ENCODE peak calls at places on chromosomes 7 and 10, in four cellular contexts. Q is pancreas, A is GM23248, J is kidney epithelial cell. E is an unnamed sample. For H3K27me3, the result is how much of the 10 kb centered on the place peaks cover.

GRCh38 chr7:28409716-28410627 is 2.3 kb upstream of the CREB5 start:
- DNase-seq in A (peak), J (no peak), Q (no peak), E (peak)

GRCh38 chr7:24336461-24336860 is 52.5 kb downstream of the NPY start:
- DNase-seq in J (no peak), Q (no peak), A (no peak), E (no peak)

GRCh38 chr10:24054421-24054820 is 154.5 kb upstream of the KIAA1217 start:
- DNase-seq in J (no peak), A (no peak), Q (no peak), E (no peak)

GRCh38 chr7:29826904-29827303 is 20.6 kb downstream of the WIPF3 start:
- DNase-seq in J (no peak), A (no peak), Q (no peak), E (no peak)

GRCh38 chr7:116970148-116970910 is 17.0 kb downstream of the ST7 start:
- DNase-seq in Q (no peak), A (peak), J (no peak), E (no peak)

GRCh38 chr10:13056461-13057077 is 43.4 kb upstream of the OPTN start:
- DNase-seq in J (no peak), A (peak), Q (no peak), E (peak)

GRCh38 chr7:115728518-115728917 is 302.0 kb downstream of the TFEC start:
- DNase-seq in Q (no peak), J (no peak), A (no peak), E (no peak)

GRCh38 chr7:44224216-44224950 is 23.6 kb downstream of the YKT6 start:
- DNase-seq in Q (peak), J (no peak), A (no peak), E (no peak)

GRCh38 chr7:42671627-42672026 is 240.2 kb downstream of the C7orf25 start:
- DNase-seq in A (peak), Q (no peak), J (no peak), E (no peak)

GRCh38 chr7:106344861-106345260 is 60.1 kb upstream of the NAMPT start:
- DNase-seq in J (no peak), Q (no peak), A (no peak), E (peak)

GRCh38 chr10:101236376-101237079 is 7.3 kb upstream of the LBX1 start:
- DNase-seq in A (peak), J (no peak), Q (no peak), E (no peak)

GRCh38 chr10:104332243-104333036 is 5.8 kb downstream of the ITPRIP start:
- DNase-seq in Q (no peak), J (no peak), A (no peak), E (no peak)

GRCh38 chr10:114301177-114301576 is 62.1 kb downstream of the VWA2 start:
- DNase-seq in A (no peak), Q (no peak), J (no peak), E (no peak)

GRCh38 chr7:149850007-149850594 is 11.9 kb downstream of the ZNF862 start:
- DNase-seq in J (no peak), A (no peak), Q (no peak), E (no peak)

GRCh38 chr7:37920619-37921339 is at the start of gene EPDR1:
- DNase-seq in J (no peak), A (peak), Q (peak), E (peak)

GRCh38 chr7:22613466-22613865 is 113.5 kb upstream of the STEAP1B start:
- DNase-seq in Q (no peak), A (peak), J (no peak), E (no peak)

GRCh38 chr7:30255096-30255769 is 29.2 kb upstream of the ZNRF2 start:
- DNase-seq in J (no peak), Q (no peak), A (no peak), E (no peak)

GRCh38 chr7:90709501-90710465 is 113.7 kb downstream of the CDK14 start:
- DNase-seq in A (peak), Q (peak), J (peak), E (peak)

GRCh38 chr10:127210936-127211335 is 14.5 kb upstream of the INSYN2A start:
- DNase-seq in J (no peak), A (no peak), Q (no peak), E (no peak)

GRCh38 chr7:75945297-75946168 is 30.6 kb downstream of the POR start:
- DNase-seq in Q (peak), A (peak), J (no peak), E (no peak)

GRCh38 chr10:30831876-30832726 is 199.6 kb downstream of the ZNF438 start:
- DNase-seq in J (no peak), A (no peak), Q (no peak), E (no peak)

GRCh38 chr10:98308602-98309365 is 40.8 kb upstream of the LOXL4 start:
- DNase-seq in A (no peak), Q (no peak), J (no peak), E (no peak)

GRCh38 chr7:74334026-74334425 is 44.8 kb downstream of the CLIP2 start:
- DNase-seq in Q (no peak), J (no peak), A (peak), E (peak)

GRCh38 chr10:50325449-50326188 is 74.3 kb upstream of the ASAH2 start:
- DNase-seq in A (peak), J (peak), Q (no peak), E (peak)

GRCh38 chr7:69457912-69458491 is 140.3 kb upstream of the AUTS2 start:
- DNase-seq in A (peak), Q (peak), J (no peak), E (no peak)

GRCh38 chr7:117323877-117324699 is 1.2 kb upstream of the WNT2 start:
- DNase-seq in J (no peak), Q (no peak), A (peak), E (peak)

GRCh38 chr10:126496771-126497545 is 108.7 kb upstream of the ADAM12 start:
- DNase-seq in J (no peak), A (no peak), Q (no peak), E (no peak)

GRCh38 chr7:100673942-100674431 is 447 bp downstream of the GNB2 start:
- DNase-seq in Q (no peak), J (no peak), A (peak), E (no peak)

GRCh38 chr7:11513460-11513859 is 318.5 kb downstream of the THSD7A start:
- DNase-seq in J (no peak), A (no peak), Q (no peak), E (no peak)

GRCh38 chr10:126063353-126063791 is 167.0 kb downstream of the FANK1 start:
- DNase-seq in A (peak), J (peak), Q (no peak), E (peak)

GRCh38 chr7:94223375-94224084 is 171.2 kb upstream of the COL1A2 start:
- DNase-seq in Q (no peak), J (peak), A (peak), E (peak)

GRCh38 chr10:58573970-58574538 is 61.4 kb downstream of the BICC1 start:
- DNase-seq in J (no peak), A (peak), Q (no peak), E (no peak)

GRCh38 chr10:11177926-11178453 is 160.3 kb downstream of the CELF2 start:
- DNase-seq in A (no peak), Q (no peak), J (no peak), E (no peak)

GRCh38 chr7:12028508-12028907 is 182.6 kb upstream of the TMEM106B start:
- DNase-seq in A (peak), J (no peak), Q (no peak), E (peak)

GRCh38 chr10:28553963-28554362 is 21.0 kb downstream of the WAC start:
- DNase-seq in Q (no peak), A (no peak), J (no peak), E (no peak)

DNA sequence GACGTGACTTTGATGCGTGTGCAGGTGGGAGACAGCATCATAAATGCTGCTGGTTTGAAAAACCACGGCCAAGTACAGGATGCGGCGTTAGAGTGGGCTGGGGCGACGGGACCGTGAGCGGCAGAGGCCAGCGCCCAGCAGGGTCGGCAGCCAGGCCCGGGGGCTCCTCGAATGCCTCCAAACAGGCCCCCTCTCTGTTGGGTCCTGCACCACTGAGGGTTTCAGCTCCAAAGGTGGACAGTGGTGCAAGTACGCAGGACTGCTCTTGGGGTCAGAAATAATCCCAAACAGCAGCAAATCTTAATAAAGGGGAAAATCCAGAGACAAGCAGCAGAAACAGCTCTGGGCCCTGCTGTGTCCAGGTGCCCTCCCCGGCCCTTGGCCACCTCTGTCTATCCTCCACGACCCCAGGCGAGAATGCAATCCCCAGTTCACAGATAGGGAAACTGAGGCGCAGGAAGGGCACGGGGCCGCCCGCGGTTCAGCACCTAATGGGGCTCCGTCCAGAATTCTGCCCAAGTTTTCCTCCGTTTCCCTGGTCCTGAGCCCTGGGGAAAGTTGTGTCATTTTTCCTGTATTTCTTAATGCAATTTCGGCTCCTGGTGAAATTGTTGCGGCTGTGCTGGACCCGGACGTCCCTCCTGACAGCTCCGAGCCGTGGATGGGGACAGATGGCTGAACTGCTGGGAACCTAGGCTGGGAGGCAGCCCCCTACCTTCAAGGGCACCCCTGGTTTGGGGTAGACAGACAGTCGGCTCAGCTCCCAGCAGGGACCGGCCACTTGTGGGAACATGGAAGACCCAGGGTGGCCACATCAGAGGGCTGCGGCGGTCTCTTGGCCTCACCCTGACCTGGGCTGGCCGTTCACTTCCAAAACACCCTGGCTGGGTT is 97.4 kb downstream of the FOXL3 start:
- DNase-seq in J (no peak), A (no peak), Q (no peak), E (no peak)
- H3K27me3 ChIP-seq in J (under half), A (under half), Q (under half), E (under half)

GRCh38 chr10:89241491-89242339 is 9.9 kb downstream of the LIPA start:
- DNase-seq in Q (no peak), A (no peak), J (no peak), E (no peak)

GRCh38 chr10:89249066-89249465 is 2.5 kb downstream of the LIPA start:
- DNase-seq in Q (no peak), A (no peak), J (no peak), E (no peak)

GRCh38 chr10:89242840-89243586 is 8.6 kb downstream of the LIPA start:
- DNase-seq in J (no peak), A (no peak), Q (no peak), E (no peak)

GRCh38 chr10:89242340-89242680 is 9.3 kb downstream of the LIPA start:
- DNase-seq in Q (no peak), J (no peak), A (no peak), E (no peak)

GRCh38 chr10:89245802-89246201 is 5.8 kb downstream of the LIPA start:
- DNase-seq in J (no peak), A (peak), Q (no peak), E (no peak)
- H3K4me3 ChIP-seq in J (no peak), A (no peak), Q (no peak), E (no peak)

GRCh38 chr7:157795199-157795598 is 458.4 kb downstream of the DNAJB6 start:
- DNase-seq in A (no peak), J (no peak), Q (no peak), E (peak)
- H3K27me3 ChIP-seq in A (under half), J (under half), Q (under half), E (under half)

GRCh38 chr10:3195286-3195685 is 22.7 kb upstream of the PITRM1 start:
- DNase-seq in A (no peak), Q (no peak), J (no peak), E (no peak)

GRCh38 chr10:3190817-3191216 is 18.2 kb upstream of the PITRM1 start:
- DNase-seq in Q (no peak), J (no peak), A (no peak), E (no peak)

GRCh38 chr10:3193751-3194150 is 21.2 kb upstream of the PITRM1 start:
- DNase-seq in Q (no peak), A (no peak), J (no peak), E (no peak)

GRCh38 chr10:3194871-3195270 is 22.3 kb upstream of the PITRM1 start:
- DNase-seq in J (no peak), A (no peak), Q (no peak), E (no peak)

GRCh38 chr10:3192856-3193635 is 20.5 kb upstream of the PITRM1 start:
- DNase-seq in Q (peak), A (peak), J (no peak), E (peak)
- H3K4me3 ChIP-seq in Q (peak), A (peak), J (no peak), E (peak)

GRCh38 chr7:157975401-157976372 is 611.9 kb downstream of the PTPRN2 start:
- DNase-seq in J (no peak), A (no peak), Q (no peak), E (no peak)

GRCh38 chr7:157974678-157975230 is 612.9 kb downstream of the PTPRN2 start:
- DNase-seq in A (no peak), J (no peak), Q (no peak), E (no peak)

GRCh38 chr7:157973971-157974677 is 613.5 kb downstream of the PTPRN2 start:
- DNase-seq in A (peak), Q (no peak), J (no peak), E (no peak)

GRCh38 chr7:157970744-157971143 is 616.9 kb downstream of the PTPRN2 start:
- DNase-seq in Q (no peak), J (no peak), A (no peak), E (no peak)

GRCh38 chr7:157972914-157973313 is 614.7 kb downstream of the PTPRN2 start:
- DNase-seq in Q (no peak), J (no peak), A (no peak), E (no peak)
- H3K27me3 ChIP-seq in Q (under half), J (under half), A (under half), E (under half)

GRCh38 chr10:86968994-86969355 is 693 bp downstream of the ADIRF start:
- DNase-seq in J (no peak), Q (no peak), A (no peak), E (no peak)
- H3K4me3 ChIP-seq in J (no peak), Q (peak), A (peak), E (no peak)

GRCh38 chr7:156064921-156065386 is 252.7 kb upstream of the SHH start:
- DNase-seq in Q (no peak), J (peak), A (no peak), E (peak)

GRCh38 chr7:156061689-156062255 is 249.5 kb upstream of the SHH start:
- DNase-seq in A (no peak), Q (no peak), J (no peak), E (no peak)

GRCh38 chr7:156062286-156062685 is 250.0 kb upstream of the SHH start:
- DNase-seq in Q (no peak), A (no peak), J (no peak), E (no peak)

GRCh38 chr7:156065400-156065799 is 253.1 kb upstream of the SHH start:
- DNase-seq in A (no peak), J (no peak), Q (no peak), E (no peak)

DNA sequence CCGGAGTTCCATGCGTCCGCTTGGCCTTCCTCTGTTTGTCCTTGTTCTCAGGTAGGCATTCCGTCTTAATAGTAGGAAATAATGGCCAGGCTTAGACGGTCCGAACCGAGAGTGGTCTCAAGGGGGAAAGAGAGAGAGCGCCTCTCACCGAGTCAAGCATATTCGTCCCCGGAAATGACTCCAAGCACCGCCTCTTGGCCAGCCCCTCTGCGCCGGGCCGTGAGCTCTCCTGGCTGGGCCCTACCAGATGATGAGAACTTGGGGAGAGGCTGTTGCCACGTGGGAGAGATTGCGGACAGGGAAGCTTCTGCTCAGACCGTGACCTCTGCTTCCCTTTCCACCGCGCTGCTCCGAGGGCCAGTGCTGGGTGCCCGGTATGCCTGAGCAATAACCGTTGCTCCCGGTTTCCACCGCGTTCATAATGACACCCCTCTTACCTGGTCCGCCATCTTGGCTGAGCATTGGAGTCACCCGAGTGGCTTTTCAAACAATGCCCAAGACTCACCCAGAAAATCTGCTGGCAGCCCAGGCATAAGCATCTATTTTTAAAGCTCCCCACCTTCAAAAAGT is 251.1 kb upstream of the SHH start:
- DNase-seq in Q (no peak), A (no peak), J (no peak), E (no peak)
- H3K27me3 ChIP-seq in Q (under half), A (under half), J (under half), E (under half)

GRCh38 chr7:1523838-1524237 is 6.7 kb upstream of the MAFK start:
- DNase-seq in A (no peak), Q (no peak), J (no peak), E (no peak)

GRCh38 chr7:1521454-1521853 is 9.0 kb upstream of the MAFK start:
- DNase-seq in J (no peak), A (no peak), Q (no peak), E (no peak)

GRCh38 chr7:1520574-1521234 is 9.8 kb upstream of the MAFK start:
- DNase-seq in A (no peak), Q (no peak), J (no peak), E (peak)

GRCh38 chr7:1525409-1525808 is 5.1 kb upstream of the MAFK start:
- DNase-seq in Q (no peak), J (no peak), A (no peak), E (no peak)

GRCh38 chr7:1523208-1523607 is 7.3 kb upstream of the MAFK start:
- DNase-seq in J (no peak), A (no peak), Q (no peak), E (no peak)
- H3K4me3 ChIP-seq in J (no peak), A (no peak), Q (no peak), E (no peak)

DNA sequence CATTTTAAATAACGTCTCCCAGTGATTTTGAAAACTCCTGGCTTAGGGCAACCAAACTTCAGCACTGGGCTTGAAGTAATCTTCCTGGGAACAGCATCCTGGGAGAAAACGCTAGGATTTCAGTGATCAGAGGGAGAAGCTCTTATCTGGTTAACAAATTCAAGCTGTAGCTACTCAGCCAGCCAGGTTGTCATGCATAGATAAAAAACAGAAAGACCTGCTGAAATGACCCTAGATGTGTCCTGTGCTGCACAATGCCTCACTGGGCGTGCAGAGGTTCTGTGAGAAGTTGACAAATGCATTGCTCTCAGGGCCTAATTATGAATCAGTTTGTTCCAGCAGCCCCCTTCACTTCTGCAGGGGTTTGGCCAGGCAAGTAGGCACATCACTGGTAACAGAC is 68.9 kb upstream of the CHCHD3 start:
- DNase-seq in A (no peak), Q (no peak), J (no peak), E (no peak)
- H3K27me3 ChIP-seq in A (under half), Q (under half), J (under half), E (under half)